ENCODE peak calls at places on chromosomes 4 and X, in eight cellular contexts. One of them, this sample, is unnamed.
A peak's percentile ranks its signal among the peaks of the same experiment; 100 is the strongest.

GRCh38 chr4:41213563-41214157 is 682 bp downstream of the APBB2 start:
- DNase-seq in renal cortical epithelial cell: no peak
- DNase-seq in GM23248: peak; percentile 60
- DNase-seq in fibroblast of lung: no peak
- DNase-seq in M059J: no peak
- DNase-seq in iris pigment epithelial cell: no peak
- DNase-seq in iPS-NIHi11: no peak
- DNase-seq in stimulated activated naive CD4-positive, alpha-beta T cell: no peak
- DNase-seq in this sample: no peak

GRCh38 chr4:131547506-131547981 is 1601.5 kb upstream of the PCDH10 start:
- DNase-seq in iPS-NIHi11: no peak
- DNase-seq in renal cortical epithelial cell: peak; percentile 23
- DNase-seq in iris pigment epithelial cell: no peak
- DNase-seq in stimulated activated naive CD4-positive, alpha-beta T cell: no peak
- DNase-seq in fibroblast of lung: no peak
- DNase-seq in M059J: no peak
- DNase-seq in GM23248: no peak
- DNase-seq in this sample: no peak

GRCh38 chr4:106414366-106414765 is 45.8 kb upstream of the GIMD1 start:
- DNase-seq in M059J: no peak
- DNase-seq in GM23248: peak; percentile 30
- DNase-seq in iPS-NIHi11: no peak
- DNase-seq in fibroblast of lung: no peak
- DNase-seq in iris pigment epithelial cell: peak; percentile 6
- DNase-seq in renal cortical epithelial cell: no peak
- DNase-seq in stimulated activated naive CD4-positive, alpha-beta T cell: no peak
- DNase-seq in this sample: no peak

GRCh38 chrX:154785711-154786110 is 19.6 kb downstream of the MPP1 start:
- DNase-seq in iPS-NIHi11: no peak
- DNase-seq in stimulated activated naive CD4-positive, alpha-beta T cell: no peak
- DNase-seq in GM23248: no peak
- DNase-seq in fibroblast of lung: no peak
- DNase-seq in iris pigment epithelial cell: no peak
- DNase-seq in M059J: no peak
- DNase-seq in renal cortical epithelial cell: no peak
- DNase-seq in this sample: no peak

GRCh38 chr4:88177981-88178632 is 19.7 kb upstream of the ABCG2 start:
- DNase-seq in M059J: peak; percentile 95
- DNase-seq in iPS-NIHi11: peak; percentile 75
- DNase-seq in iris pigment epithelial cell: peak; percentile 90
- DNase-seq in fibroblast of lung: peak; percentile 71
- DNase-seq in stimulated activated naive CD4-positive, alpha-beta T cell: no peak
- DNase-seq in GM23248: peak; percentile 57
- DNase-seq in renal cortical epithelial cell: peak; percentile 99
- DNase-seq in this sample: no peak

GRCh38 chrX:43836435-43837184 is 45.6 kb downstream of the MAOB start:
- DNase-seq in iPS-NIHi11: no peak
- DNase-seq in stimulated activated naive CD4-positive, alpha-beta T cell: peak; percentile 19
- DNase-seq in GM23248: peak; percentile 35
- DNase-seq in M059J: peak; percentile 29
- DNase-seq in fibroblast of lung: peak; percentile 45
- DNase-seq in renal cortical epithelial cell: peak; percentile 35
- DNase-seq in iris pigment epithelial cell: peak; percentile 29
- DNase-seq in this sample: no peak

GRCh38 chr4:952881-953573 is 20.3 kb downstream of the DGKQ start:
- DNase-seq in renal cortical epithelial cell: no peak
- DNase-seq in iPS-NIHi11: no peak
- DNase-seq in stimulated activated naive CD4-positive, alpha-beta T cell: no peak
- DNase-seq in GM23248: no peak
- DNase-seq in fibroblast of lung: no peak
- DNase-seq in iris pigment epithelial cell: no peak
- DNase-seq in M059J: no peak
- DNase-seq in this sample: no peak

GRCh38 chr4:123232439-123232838 is 164.2 kb upstream of the SPRY1 start:
- DNase-seq in renal cortical epithelial cell: peak; percentile 15
- DNase-seq in GM23248: peak; percentile 75
- DNase-seq in fibroblast of lung: peak; percentile 54
- DNase-seq in M059J: no peak
- DNase-seq in stimulated activated naive CD4-positive, alpha-beta T cell: no peak
- DNase-seq in iris pigment epithelial cell: peak; percentile 62
- DNase-seq in iPS-NIHi11: no peak
- DNase-seq in this sample: no peak

GRCh38 chr4:185787926-185788679 is 23.9 kb downstream of the SORBS2 start:
- DNase-seq in iPS-NIHi11: no peak
- DNase-seq in stimulated activated naive CD4-positive, alpha-beta T cell: no peak
- DNase-seq in GM23248: no peak
- DNase-seq in renal cortical epithelial cell: no peak
- DNase-seq in M059J: no peak
- DNase-seq in iris pigment epithelial cell: no peak
- DNase-seq in fibroblast of lung: no peak
- DNase-seq in this sample: no peak

GRCh38 chrX:17547658-17548057 is 172.7 kb downstream of the NHS start:
- DNase-seq in iris pigment epithelial cell: peak; percentile 86
- DNase-seq in renal cortical epithelial cell: peak; percentile 91
- DNase-seq in GM23248: peak; percentile 75
- DNase-seq in iPS-NIHi11: no peak
- DNase-seq in M059J: peak; percentile 94
- DNase-seq in stimulated activated naive CD4-positive, alpha-beta T cell: no peak
- DNase-seq in fibroblast of lung: peak; percentile 86
- DNase-seq in this sample: no peak

GRCh38 chrX:85020216-85020615 is 16.5 kb downstream of the APOOL start:
- DNase-seq in iris pigment epithelial cell: no peak
- DNase-seq in renal cortical epithelial cell: no peak
- DNase-seq in GM23248: no peak
- DNase-seq in fibroblast of lung: no peak
- DNase-seq in iPS-NIHi11: no peak
- DNase-seq in stimulated activated naive CD4-positive, alpha-beta T cell: no peak
- DNase-seq in M059J: no peak
- DNase-seq in this sample: no peak

GRCh38 chr4:83071116-83071515 is 36.1 kb downstream of the COPS4 start:
- DNase-seq in iPS-NIHi11: no peak
- DNase-seq in stimulated activated naive CD4-positive, alpha-beta T cell: no peak
- DNase-seq in M059J: no peak
- DNase-seq in iris pigment epithelial cell: peak; percentile 55
- DNase-seq in fibroblast of lung: peak; percentile 48
- DNase-seq in renal cortical epithelial cell: no peak
- DNase-seq in GM23248: no peak
- DNase-seq in this sample: no peak

This sample was measured in activated T-helper 1 cell treated with anti-CD3 and anti-CD28 coated beads, Interleukin-2, amount 50 U/mL, for 16 hours.